ENCODE peak calls at places on chromosomes 2 and 18, in six cellular contexts. L, A, U, M, Y and Q are unnamed samples.

GRCh38 chr2:201644001-201644400 is 698 bp upstream of the TMEM237 start:
- DNase-seq in L (peak; percentile 47), A (peak; percentile 26), U (no peak), M (no peak), Y (no peak), Q (no peak)

GRCh38 chr18:22900558-22901183 is 32.5 kb upstream of the RBBP8 start:
- DNase-seq in L (no peak), A (peak; percentile 3), U (peak; percentile 71), M (no peak), Y (peak; percentile 39), Q (no peak)

GRCh38 chr2:29423267-29423666 is 308.1 kb downstream of the CLIP4 start:
- DNase-seq in L (no peak), A (no peak), U (no peak), M (no peak), Y (no peak), Q (no peak)

GRCh38 chr2:124805060-124805459 is 780.0 kb downstream of the CNTNAP5 start:
- DNase-seq in L (no peak), A (no peak), U (no peak), M (no peak), Y (no peak), Q (no peak)

GRCh38 chr2:216665717-216666116 is 29.6 kb downstream of the IGFBP5 start:
- DNase-seq in L (peak; percentile 49), A (no peak), U (peak; percentile 52), M (no peak), Y (peak; percentile 82), Q (no peak)

GRCh38 chr2:6290626-6291025 is 575.1 kb downstream of the CMPK2 start:
- DNase-seq in L (no peak), A (no peak), U (no peak), M (no peak), Y (no peak), Q (no peak)

GRCh38 chr18:9574473-9575115 is 39.8 kb downstream of the PPP4R1 start:
- DNase-seq in L (no peak), A (no peak), U (no peak), M (no peak), Y (no peak), Q (no peak)

GRCh38 chr18:35076556-35076955 is 35.3 kb downstream of the MAPRE2 start:
- DNase-seq in L (no peak), A (peak; percentile 84), U (no peak), M (no peak), Y (no peak), Q (no peak)

GRCh38 chr18:55982992-55983391 is 395.0 kb upstream of the TCF4 start:
- DNase-seq in L (no peak), A (peak; percentile 51), U (no peak), M (no peak), Y (no peak), Q (no peak)

GRCh38 chr2:84888401-84889276 is 7.8 kb upstream of the TRABD2A start:
- DNase-seq in L (no peak), A (peak; percentile 83), U (no peak), M (no peak), Y (no peak), Q (no peak)

GRCh38 chr18:58176915-58177717 is 133.1 kb downstream of the NEDD4L start:
- DNase-seq in L (no peak), A (peak; percentile 95), U (no peak), M (no peak), Y (no peak), Q (no peak)

GRCh38 chr2:72917875-72918660 is 749 bp downstream of the EMX1 start:
- DNase-seq in L (no peak), A (no peak), U (no peak), M (no peak), Y (peak; percentile 39), Q (no peak)

GRCh38 chr18:12679183-12679786 is 21.4 kb upstream of the SPIRE1 start:
- DNase-seq in L (peak; percentile 65), A (peak; percentile 42), U (peak; percentile 81), M (no peak), Y (peak; percentile 9), Q (no peak)

GRCh38 chr2:63692002-63692606 is 103.3 kb downstream of the MDH1 start:
- DNase-seq in L (no peak), A (peak; percentile 65), U (no peak), M (no peak), Y (peak; percentile 42), Q (no peak)

GRCh38 chr2:134327367-134327766 is 73.5 kb downstream of the MGAT5 start:
- DNase-seq in L (no peak), A (peak; percentile 68), U (no peak), M (no peak), Y (no peak), Q (no peak)

GRCh38 chr18:55119434-55119833 is 160.2 kb upstream of the CCDC68 start:
- DNase-seq in L (no peak), A (no peak), U (no peak), M (no peak), Y (no peak), Q (no peak)

GRCh38 chr18:8538935-8539334 is 70.3 kb upstream of the RAB12 start:
- DNase-seq in L (no peak), A (no peak), U (no peak), M (no peak), Y (no peak), Q (no peak)

GRCh38 chr2:73101626-73102256 is 11.0 kb downstream of the RAB11FIP5 start:
- DNase-seq in L (no peak), A (no peak), U (peak; percentile 32), M (no peak), Y (no peak), Q (no peak)

GRCh38 chr2:235419996-235420395 is 73.8 kb upstream of the AGAP1 start:
- DNase-seq in L (no peak), A (no peak), U (no peak), M (no peak), Y (no peak), Q (no peak)

GRCh38 chr18:37565985-37566478 is 434 bp upstream of the CELF4 start:
- DNase-seq in L (peak; percentile 43), A (peak; percentile 5), U (peak; percentile 77), M (peak; percentile 52), Y (peak; percentile 85), Q (no peak)

GRCh38 chr2:42566837-42567251 is 1.6 kb upstream of the MTA3 start:
- DNase-seq in L (no peak), A (no peak), U (no peak), M (no peak), Y (no peak), Q (no peak)

GRCh38 chr2:25822190-25823117 is 55.8 kb downstream of the ASXL2 start:
- DNase-seq in L (peak; percentile 39), A (no peak), U (peak; percentile 76), M (no peak), Y (no peak), Q (no peak)

GRCh38 chr2:144374163-144374661 is 145.7 kb downstream of the ZEB2 start:
- DNase-seq in L (no peak), A (peak; percentile 53), U (no peak), M (no peak), Y (no peak), Q (no peak)

GRCh38 chr2:233040571-233040970 is 8.1 kb downstream of the NEU2 start:
- DNase-seq in L (no peak), A (no peak), U (no peak), M (no peak), Y (no peak), Q (peak; percentile 38)

GRCh38 chr2:151111599-151112278 is 149.9 kb downstream of the RBM43 start:
- DNase-seq in L (no peak), A (peak; percentile 93), U (no peak), M (no peak), Y (no peak), Q (no peak)

GRCh38 chr2:1621501-1621900 is 122.8 kb downstream of the PXDN start:
- DNase-seq in L (no peak), A (no peak), U (no peak), M (no peak), Y (no peak), Q (no peak)

GRCh38 chr18:21264651-21265050 is 22.6 kb downstream of the GREB1L start:
- DNase-seq in L (peak; percentile 33), A (no peak), U (no peak), M (no peak), Y (peak; percentile 34), Q (no peak)

GRCh38 chr2:74527741-74528140 is 1.7 kb upstream of the DQX1 start:
- DNase-seq in L (no peak), A (no peak), U (no peak), M (no peak), Y (no peak), Q (no peak)
- H3K27ac ChIP-seq in L (no peak overlapping the region), A (no peak overlapping the region), U (no peak overlapping the region), M (no peak overlapping the region), Y (no peak overlapping the region), Q (no peak overlapping the region)

DNA sequence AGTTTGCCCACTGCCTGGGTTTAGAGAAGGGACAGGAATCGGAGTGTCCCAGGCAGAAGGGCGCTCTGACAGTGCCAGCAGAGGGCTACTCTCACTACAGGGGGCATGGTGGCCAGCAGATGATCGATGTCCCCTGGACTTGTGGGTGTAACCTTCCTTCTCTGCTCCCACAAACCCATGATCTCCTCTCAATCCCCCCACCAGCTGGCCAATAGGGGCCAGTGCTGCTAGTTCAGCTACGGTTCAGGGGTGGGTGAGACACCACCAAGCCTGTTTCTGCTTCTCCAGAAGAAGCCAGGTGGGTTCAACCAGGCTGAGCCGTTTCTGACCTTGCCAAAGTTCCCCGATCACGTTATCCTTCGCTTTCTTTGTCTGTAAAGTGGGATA is 1.3 kb downstream of the NPPC start:
- DNase-seq in L (no peak), A (no peak), U (no peak), M (no peak), Y (no peak), Q (no peak)
- H3K4me3 ChIP-seq in L (no peak overlapping the region), A (no peak overlapping the region), U (no peak overlapping the region), M (peak overlapping the region; percentile 49), Y (no peak overlapping the region), Q (peak overlapping the region; percentile 70)

DNA sequence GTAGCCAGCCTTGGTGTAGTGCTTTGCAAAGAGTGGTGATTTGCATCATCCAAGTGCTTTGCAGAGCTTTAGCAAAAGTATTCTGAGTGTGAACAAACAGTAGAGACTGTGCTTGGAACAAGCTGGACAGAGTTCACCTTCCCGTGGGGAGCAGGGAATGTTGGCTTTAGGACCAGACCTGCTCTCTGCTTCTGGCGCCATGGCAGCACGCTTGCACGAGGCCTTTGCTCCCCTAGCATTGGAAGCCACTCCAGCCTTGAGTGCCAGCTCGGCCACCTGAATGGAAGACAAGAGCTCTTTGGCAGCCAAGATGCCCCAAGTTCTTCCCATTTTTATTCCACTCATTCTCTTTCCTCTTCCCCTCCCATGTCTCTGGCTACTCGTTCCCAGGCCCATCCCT is 250.8 kb upstream of the OSR1 start:
- DNase-seq in L (no peak), A (peak; percentile 13), U (no peak), M (no peak), Y (no peak), Q (no peak)
- H3K27ac ChIP-seq in L (no peak overlapping the region), A (no peak overlapping the region), U (no peak overlapping the region), M (no peak overlapping the region), Y (no peak overlapping the region), Q (no peak overlapping the region)

GRCh38 chr2:175597286-175597685 is 404.8 kb downstream of the LNPK start:
- DNase-seq in L (no peak), A (no peak), U (no peak), M (no peak), Y (no peak), Q (no peak)
- H3K4me3 ChIP-seq in L (no peak overlapping the region), A (no peak overlapping the region), U (no peak overlapping the region), M (no peak overlapping the region), Y (no peak overlapping the region), Q (no peak overlapping the region)

GRCh38 chr2:163081754-163082153 is 243.2 kb upstream of the KCNH7 start:
- DNase-seq in L (no peak), A (no peak), U (no peak), M (no peak), Y (no peak), Q (no peak)

GRCh38 chr2:163086940-163087339 is 248.4 kb upstream of the KCNH7 start:
- DNase-seq in L (no peak), A (no peak), U (no peak), M (no peak), Y (no peak), Q (no peak)
- H3K27ac ChIP-seq in L (no peak overlapping the region), A (no peak overlapping the region), U (no peak overlapping the region), M (no peak overlapping the region), Y (peak overlapping the region; percentile 97), Q (no peak overlapping the region)